ENCODE peak calls at places on chromosomes 7 and 10, in eight cellular contexts. X, G, B, N, W, A, Q and O are unnamed samples. For H3K4me1, the result is how much of the 10 kb centered on the place peaks cover.

GRCh38 chr7:130486114-130486962 is 5.5 kb upstream of the MEST start:
- DNase-seq in X (peak), G (peak), B (peak), N (peak), W (peak), A (peak), Q (no peak), O (peak)

GRCh38 chr10:31936086-31936485 is 7.5 kb upstream of the ARHGAP12 start:
- DNase-seq in X (no peak), G (no peak), B (no peak), N (no peak), W (no peak), A (no peak), Q (no peak), O (no peak)

GRCh38 chr10:103153302-103153759 is 39.7 kb downstream of the NT5C2 start:
- DNase-seq in X (no peak), G (no peak), B (no peak), N (no peak), W (no peak), A (no peak), Q (peak), O (no peak)

GRCh38 chr10:100747826-100748231 is 2.4 kb downstream of the PAX2 start:
- DNase-seq in X (no peak), G (no peak), B (peak), N (no peak), W (no peak), A (no peak), Q (no peak), O (no peak)

GRCh38 chr10:99658622-99659030 is 683 bp upstream of the ENTPD7 start:
- DNase-seq in X (peak), G (peak), B (peak), N (peak), W (peak), A (peak), Q (peak), O (peak)

GRCh38 chr10:500876-501275 is 188.6 kb downstream of the DIP2C start:
- DNase-seq in X (no peak), G (no peak), B (no peak), N (no peak), W (peak), A (no peak), Q (no peak), O (no peak)

GRCh38 chr10:45495438-45496152 is 121.6 kb downstream of the ALOX5 start:
- DNase-seq in X (no peak), G (no peak), B (no peak), N (no peak), W (no peak), A (no peak), Q (no peak), O (no peak)

GRCh38 chr10:42836771-42837468 is 54.3 kb downstream of the BMS1 start:
- DNase-seq in X (peak), G (no peak), B (peak), N (no peak), W (no peak), A (no peak), Q (no peak), O (no peak)

GRCh38 chr10:69965919-69966662 is 86.6 kb upstream of the MACROH2A2 start:
- DNase-seq in X (no peak), G (no peak), B (no peak), N (no peak), W (no peak), A (no peak), Q (no peak), O (no peak)

GRCh38 chr10:128540806-128541739 is 414.9 kb upstream of the MKI67 start:
- DNase-seq in X (peak), G (peak), B (peak), N (peak), W (no peak), A (no peak), Q (no peak), O (peak)

GRCh38 chr7:132581431-132581830 is 5.2 kb upstream of the PLXNA4 start:
- DNase-seq in X (no peak), G (no peak), B (no peak), N (no peak), W (no peak), A (no peak), Q (no peak), O (no peak)

GRCh38 chr10:34713875-34714274 is 101.2 kb downstream of the PARD3 start:
- DNase-seq in X (no peak), G (no peak), B (no peak), N (no peak), W (no peak), A (no peak), Q (no peak), O (no peak)

GRCh38 chr10:133532871-133533270 is 5.7 kb downstream of the CYP2E1 start:
- DNase-seq in X (no peak), G (no peak), B (no peak), N (no peak), W (no peak), A (no peak), Q (no peak), O (no peak)

GRCh38 chr10:10930979-10931743 is 86.5 kb upstream of the CELF2 start:
- DNase-seq in X (peak), G (no peak), B (no peak), N (no peak), W (no peak), A (no peak), Q (no peak), O (no peak)
- TF ChIP-seq CTCF in X (peak), G (no peak), B (no peak), N (no peak), W (peak), A (peak), Q (no peak), O (peak)

GRCh38 chr7:97959046-97959445 is 30.9 kb downstream of the OCM2 start:
- DNase-seq in X (no peak), G (no peak), B (no peak), N (no peak), W (no peak), A (no peak), Q (no peak), O (no peak)
- H3K27ac ChIP-seq in X (no peak), G (no peak), B (no peak), N (no peak), W (no peak), A (no peak), Q (no peak), O (no peak)

DNA sequence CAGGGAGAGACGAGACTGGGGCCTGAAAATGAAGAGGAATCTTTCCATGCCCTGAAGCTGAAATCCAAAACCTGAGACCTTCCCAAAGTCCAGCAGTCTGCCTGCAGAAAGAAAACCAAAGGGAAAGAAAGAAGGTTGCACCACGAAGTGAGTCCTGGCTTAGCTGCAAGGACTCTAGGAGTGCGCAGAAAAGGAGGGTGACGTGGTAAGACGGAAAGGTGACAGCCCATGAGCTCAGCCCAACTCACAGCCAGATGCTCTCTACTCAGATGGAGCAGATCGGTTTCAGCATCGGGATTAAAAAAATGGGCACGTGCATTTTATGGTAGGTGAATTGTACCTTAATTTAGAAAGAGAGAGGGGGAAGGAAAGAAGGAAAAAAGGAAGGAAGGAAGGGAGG is 67.0 kb downstream of the VOPP1 start:
- DNase-seq in X (no peak), G (no peak), B (no peak), N (no peak), W (no peak), A (no peak), Q (no peak), O (no peak)
- H3K4me1 ChIP-seq in X (under half), G (under half), B (under half), N (under half), W (half or more), A (under half), Q (under half), O (half or more)

DNA sequence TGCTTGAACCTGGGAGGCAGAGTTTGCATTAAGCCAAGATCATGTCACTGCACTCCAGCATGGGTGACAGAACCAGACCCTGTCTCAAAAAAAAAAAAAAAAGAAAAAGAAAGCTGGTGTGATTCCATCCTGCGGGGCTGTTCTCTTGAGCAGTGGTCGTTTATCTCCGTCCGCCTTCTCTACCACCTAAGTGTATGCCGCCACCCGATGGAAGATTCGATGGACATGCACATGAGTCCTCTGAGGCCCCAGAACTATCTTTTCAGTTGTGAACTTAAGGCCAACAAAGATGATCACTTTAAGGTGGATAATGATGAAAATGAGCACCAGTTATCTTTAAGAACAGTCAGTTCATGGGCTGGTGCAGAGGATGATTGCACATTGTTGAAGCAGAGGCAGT is 65.7 kb downstream of the ABRAXAS2 start:
- DNase-seq in X (no peak), G (no peak), B (no peak), N (no peak), W (no peak), A (no peak), Q (no peak), O (no peak)
- TF ChIP-seq CTCF in X (no peak), G (no peak), B (no peak), N (no peak), W (no peak), A (no peak), Q (no peak), O (no peak)

GRCh38 chr7:39127058-39127457 is 149.3 kb downstream of the POU6F2 start:
- DNase-seq in X (no peak), G (no peak), B (no peak), N (no peak), W (no peak), A (no peak), Q (no peak), O (no peak)

GRCh38 chr7:39130740-39131538 is 153.2 kb downstream of the POU6F2 start:
- DNase-seq in X (no peak), G (no peak), B (no peak), N (no peak), W (no peak), A (no peak), Q (no peak), O (no peak)

GRCh38 chr7:39132306-39132705 is 154.6 kb downstream of the POU6F2 start:
- DNase-seq in X (no peak), G (no peak), B (no peak), N (no peak), W (no peak), A (no peak), Q (no peak), O (no peak)

GRCh38 chr7:39133088-39133487 is 155.4 kb downstream of the POU6F2 start:
- DNase-seq in X (no peak), G (no peak), B (no peak), N (no peak), W (no peak), A (no peak), Q (no peak), O (no peak)

DNA sequence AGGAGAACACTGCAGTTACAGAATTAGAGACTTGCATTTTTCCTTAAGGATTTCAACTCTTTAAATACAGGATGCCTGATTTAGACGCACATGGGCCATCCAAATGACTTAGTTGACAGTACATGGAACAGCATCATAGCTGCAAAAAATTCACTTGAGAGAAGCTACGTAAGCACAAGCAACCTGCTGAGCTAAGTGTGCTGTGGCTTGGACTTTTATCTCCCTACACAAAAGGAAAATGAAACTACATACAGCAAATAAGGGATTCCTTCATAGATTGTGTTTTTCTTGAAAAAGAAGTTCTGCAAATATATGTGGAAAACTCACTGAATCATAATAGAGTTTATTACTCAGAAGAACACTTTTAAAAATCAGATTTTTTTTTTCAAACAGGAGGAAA is 152.6 kb downstream of the POU6F2 start:
- DNase-seq in X (no peak), G (no peak), B (no peak), N (no peak), W (no peak), A (no peak), Q (no peak), O (no peak)
- H3K27ac ChIP-seq in X (no peak), G (no peak), B (no peak), N (no peak), W (no peak), A (no peak), Q (no peak), O (no peak)